ENCODE peak calls at places on chromosomes 16 and 17, in six cellular contexts. A is fibroblast of pulmonary artery, L is SW480, P is memory B cell, X is foreskin fibroblast, B is C1 segment of cervical spinal cord. W is an unnamed sample.

GRCh38 chr17:6536053-6536452 is 20.3 kb downstream of the PITPNM3 start:
- DNase-seq in A (no peak), L (no peak), B (no peak), X (no peak), P (no peak), W (no peak)

GRCh38 chr17:2392252-2393183 is 8.3 kb downstream of the MNT start:
- DNase-seq in A (peak), X (peak), L (peak), B (peak), P (peak), W (peak)

GRCh38 chr17:77191266-77191665 is 50.5 kb downstream of the SEC14L1 start:
- DNase-seq in P (no peak), B (no peak), X (no peak), L (no peak), A (no peak), W (no peak)

GRCh38 chr17:82277851-82278250 is 4.4 kb upstream of the CSNK1D start:
- DNase-seq in X (no peak), B (no peak), P (no peak), A (no peak), L (no peak), W (no peak)

GRCh38 chr17:45113424-45113754 is 18.9 kb downstream of the PLCD3 start:
- DNase-seq in X (no peak), P (no peak), B (no peak), A (no peak), L (no peak), W (no peak)

GRCh38 chr17:47707056-47707791 is 13.3 kb downstream of the TBKBP1 start:
- DNase-seq in A (peak), B (no peak), P (no peak), X (no peak), L (no peak), W (no peak)

GRCh38 chr17:27793168-27793905 is 7.0 kb downstream of the NOS2 start:
- DNase-seq in B (no peak), A (no peak), L (peak), P (no peak), X (peak), W (no peak)

GRCh38 chr17:49995055-49995738 is at the start of gene DLX3:
- DNase-seq in X (peak), A (peak), L (peak), B (no peak), P (no peak), W (no peak)

GRCh38 chr16:69399361-69399760 is 13.6 kb upstream of the TERF2 start:
- DNase-seq in X (peak), P (no peak), L (no peak), B (no peak), A (peak), W (no peak)

GRCh38 chr16:17289671-17290070 is 181.1 kb downstream of the XYLT1 start:
- DNase-seq in A (no peak), X (no peak), P (no peak), B (no peak), L (no peak), W (no peak)

GRCh38 chr17:77444653-77445029 is 303.9 kb downstream of the SEC14L1 start:
- DNase-seq in P (no peak), A (peak), B (no peak), L (no peak), X (peak), W (no peak)

GRCh38 chr17:13635951-13636350 is 34.2 kb upstream of the HS3ST3A1 start:
- DNase-seq in B (no peak), P (no peak), L (no peak), X (no peak), A (peak), W (no peak)

GRCh38 chr17:5893741-5894140 is 176.4 kb upstream of the WSCD1 start:
- DNase-seq in B (no peak), A (no peak), P (no peak), L (no peak), X (no peak), W (no peak)

GRCh38 chr16:49782405-49782804 is 73.5 kb downstream of the ZNF423 start:
- DNase-seq in X (no peak), A (no peak), L (no peak), B (no peak), P (no peak), W (no peak)

GRCh38 chr16:82111944-82112343 is 58.1 kb downstream of the MPHOSPH6 start:
- DNase-seq in A (no peak), L (peak), P (no peak), B (no peak), X (no peak), W (no peak)

GRCh38 chr16:83933885-83934683 is 19.0 kb upstream of the OSGIN1 start:
- DNase-seq in B (no peak), A (peak), L (no peak), P (no peak), X (no peak), W (no peak)

GRCh38 chr17:6639651-6640535 is 618 bp downstream of the KIAA0753 start:
- DNase-seq in X (no peak), B (no peak), A (peak), L (peak), P (no peak), W (no peak)

GRCh38 chr17:58577696-58578095 is 63.3 kb upstream of the MTMR4 start:
- DNase-seq in A (peak), X (peak), P (peak), B (no peak), L (peak), W (peak)

GRCh38 chr17:10729334-10730193 is at the start of gene TMEM220:
- DNase-seq in L (no peak), P (peak), X (peak), B (no peak), A (peak), W (peak)

GRCh38 chr17:17783825-17784598 is 52.8 kb downstream of the SREBF1 start:
- DNase-seq in A (peak), P (peak), X (no peak), L (peak), B (no peak), W (peak)

GRCh38 chr16:81956213-81956948 is 54.9 kb downstream of the SDR42E1 start:
- DNase-seq in B (no peak), X (peak), A (peak), P (no peak), L (no peak), W (no peak)

GRCh38 chr17:47404006-47404405 is 80.3 kb downstream of the EFCAB13 start:
- DNase-seq in P (no peak), A (no peak), B (no peak), L (no peak), X (no peak), W (no peak)

GRCh38 chr16:10870137-10870776 is 6.7 kb upstream of the CIITA start:
- DNase-seq in A (no peak), B (no peak), P (peak), L (no peak), X (no peak), W (peak)

GRCh38 chr17:13429201-13429600 is 172.5 kb downstream of the HS3ST3A1 start:
- DNase-seq in P (no peak), B (no peak), A (peak), L (no peak), X (peak), W (no peak)

GRCh38 chr17:28737770-28738679 is 5.8 kb upstream of the TRAF4 start:
- DNase-seq in A (no peak), P (peak), X (no peak), L (no peak), B (no peak), W (peak)

GRCh38 chr17:951388-952132 is 28.0 kb downstream of the NXN start:
- DNase-seq in B (no peak), L (peak), A (peak), X (peak), P (no peak), W (no peak)

GRCh38 chr16:11721781-11722467 is 20.7 kb downstream of the TXNDC11 start:
- DNase-seq in B (no peak), L (no peak), P (no peak), X (no peak), A (no peak), W (no peak)

GRCh38 chr16:63061319-63061718 is 1025.1 kb upstream of the CDH8 start:
- DNase-seq in A (no peak), X (no peak), P (no peak), L (no peak), B (no peak), W (no peak)

GRCh38 chr16:3007059-3007956 is 5.4 kb upstream of the CLDN9 start:
- DNase-seq in X (no peak), L (no peak), A (no peak), B (no peak), P (no peak), W (no peak)

GRCh38 chr16:49890876-49891275 is 35.0 kb upstream of the ZNF423 start:
- DNase-seq in X (no peak), B (no peak), L (no peak), A (peak), P (no peak), W (no peak)

GRCh38 chr17:72177738-72178137 is 56.9 kb downstream of the SOX9 start:
- DNase-seq in P (no peak), B (no peak), X (no peak), L (no peak), A (no peak), W (no peak)

GRCh38 chr17:8076502-8077266 is 10.8 kb downstream of the ALOX12B start:
- DNase-seq in X (no peak), P (no peak), B (no peak), L (no peak), A (no peak), W (no peak)

GRCh38 chr16:24054649-24055560 is 201.2 kb upstream of the CACNG3 start:
- DNase-seq in X (no peak), B (no peak), A (no peak), P (no peak), L (no peak), W (no peak)